ENCODE peak calls at places on chromosomes 4 and X, in four cellular contexts. C is tibial artery, V is fibroblast of lung, I is cardiac fibroblast. E is an unnamed sample.

GRCh38 chr4:185779520-185779919 is 32.5 kb downstream of the SORBS2 start:
- DNase-seq in C (no peak), V (peak; percentile 59), I (peak; percentile 92), E (no peak)

GRCh38 chrX:121093011-121093410 is 45.6 kb downstream of the GLUD2 start:
- DNase-seq in C (no peak), V (no peak), I (no peak), E (no peak)

GRCh38 chr4:151895671-151896070 is 134.9 kb upstream of the GATB start:
- DNase-seq in C (no peak), V (no peak), I (no peak), E (no peak)

GRCh38 chrX:122625239-122625638 is 558.8 kb upstream of the GRIA3 start:
- DNase-seq in C (no peak), V (peak; percentile 66), I (peak; percentile 5), E (no peak)

GRCh38 chrX:95427389-95427788 is 1257.3 kb upstream of the DIAPH2 start:
- DNase-seq in C (peak; percentile 21), V (peak; percentile 20), I (peak; percentile 13), E (no peak)

GRCh38 chrX:110210417-110211139 is 107.3 kb downstream of the AMMECR1 start:
- DNase-seq in C (no peak), V (peak; percentile 85), I (peak; percentile 87), E (peak; percentile 18)

GRCh38 chr4:101346562-101347266 is 612 bp downstream of the PPP3CA start:
- DNase-seq in C (peak; percentile 49), V (peak; percentile 64), I (peak; percentile 74), E (no peak)

GRCh38 chr4:47465008-47465407 is 1.5 kb upstream of the COMMD8 start:
- DNase-seq in C (no peak), V (no peak), I (no peak), E (no peak)

GRCh38 chr4:152585036-152585439 is 49.1 kb upstream of the FBXW7 start:
- DNase-seq in C (no peak), V (no peak), I (no peak), E (no peak)

GRCh38 chr4:138707746-138708145 is 307.8 kb upstream of the NOCT start:
- DNase-seq in C (no peak), V (peak; percentile 15), I (peak; percentile 43), E (no peak)

GRCh38 chrX:52574416-52575275 is 57.8 kb upstream of the XAGE1B start:
- DNase-seq in C (no peak), V (peak; percentile 53), I (peak; percentile 74), E (peak; percentile 15)

GRCh38 chr4:6991249-6991648 is 51.9 kb upstream of the TADA2B start:
- DNase-seq in C (no peak), V (no peak), I (no peak), E (no peak)

GRCh38 chrX:50470103-50471031 is at the start of gene DGKK:
- DNase-seq in C (no peak), V (no peak), I (no peak), E (no peak)

GRCh38 chrX:22922961-22923360 is 76.8 kb upstream of the DDX53 start:
- DNase-seq in C (no peak), V (peak; percentile 69), I (peak; percentile 76), E (peak; percentile 23)

GRCh38 chr4:683982-684571 is 4.9 kb downstream of the SLC49A3 start:
- DNase-seq in C (peak; percentile 58), V (peak; percentile 59), I (peak; percentile 70), E (no peak)

GRCh38 chrX:112071132-112071531 is 11.4 kb downstream of the TRPC5 start:
- DNase-seq in C (no peak), V (no peak), I (no peak), E (no peak)

GRCh38 chr4:163515198-163515597 is 20.7 kb downstream of the TMA16 start:
- DNase-seq in C (no peak), V (no peak), I (no peak), E (no peak)

GRCh38 chrX:68060506-68061205 is 372.6 kb downstream of the OPHN1 start:
- DNase-seq in C (no peak), V (peak; percentile 20), I (peak; percentile 4), E (no peak)

GRCh38 chrX:64842492-64842891 is 133.8 kb downstream of the ZC4H2 start:
- DNase-seq in C (no peak), V (no peak), I (no peak), E (no peak)

GRCh38 chr4:127844605-127845116 is 36.0 kb upstream of the PLK4 start:
- DNase-seq in C (no peak), V (peak; percentile 39), I (no peak), E (no peak)

GRCh38 chr4:149999485-150000074 is 78.7 kb upstream of the DCLK2 start:
- DNase-seq in C (no peak), V (peak; percentile 81), I (peak; percentile 81), E (peak; percentile 65)

GRCh38 chr4:8581094-8581861 is 1.1 kb downstream of the GPR78 start:
- DNase-seq in C (no peak), V (no peak), I (no peak), E (no peak)

GRCh38 chrX:54695816-54696487 is 102.1 kb downstream of the ITIH6 start:
- DNase-seq in C (no peak), V (no peak), I (peak; percentile 1), E (no peak)

GRCh38 chr4:188697217-188697616 is 558.0 kb downstream of the TRIML1 start:
- DNase-seq in C (no peak), V (no peak), I (no peak), E (no peak)

GRCh38 chrX:73821921-73822559 is 259.0 kb downstream of the CHIC1 start:
- DNase-seq in C (no peak), V (no peak), I (no peak), E (no peak)

GRCh38 chrX:794311-794710 is 163.7 kb downstream of the SHOX start:
- DNase-seq in C (no peak), V (no peak), I (no peak), E (no peak)

GRCh38 chr4:48261288-48261687 is 8.3 kb downstream of the TEC start:
- DNase-seq in C (no peak), V (peak; percentile 72), I (no peak), E (no peak)

GRCh38 chr4:145788765-145789164 is 108.8 kb downstream of the C4orf51 start:
- DNase-seq in C (no peak), V (no peak), I (no peak), E (no peak)

GRCh38 chrX:40411350-40412111 is 169.2 kb upstream of the ATP6AP2 start:
- DNase-seq in C (no peak), V (no peak), I (peak; percentile 10), E (no peak)

GRCh38 chr4:54661156-54661555 is 3.4 kb downstream of the KIT start:
- DNase-seq in C (no peak), V (peak; percentile 31), I (peak; percentile 85), E (no peak)

GRCh38 chr4:186936496-186937375 is 213.1 kb upstream of the FAT1 start:
- DNase-seq in C (no peak), V (peak; percentile 85), I (peak; percentile 86), E (peak; percentile 36)

GRCh38 chr4:57098415-57098814 is 11.8 kb downstream of the IGFBP7 start:
- DNase-seq in C (no peak), V (no peak), I (no peak), E (no peak)

GRCh38 chrX:49919617-49920016 is 2.8 kb upstream of the CLCN5 start:
- DNase-seq in C (peak; percentile 39), V (peak; percentile 50), I (peak; percentile 77), E (no peak)

GRCh38 chrX:44544036-44544435 is 1.4 kb upstream of the FUNDC1 start:
- DNase-seq in C (no peak), V (no peak), I (no peak), E (no peak)

GRCh38 chrX:44542567-44543325 is at the start of gene FUNDC1:
- DNase-seq in C (peak; percentile 92), V (peak; percentile 90), I (peak; percentile 94), E (peak; percentile 86)
- TF ChIP-seq CTCF in C (no peak), V (peak; percentile 21), I (peak; percentile 27), E (peak; percentile 40)

DNA sequence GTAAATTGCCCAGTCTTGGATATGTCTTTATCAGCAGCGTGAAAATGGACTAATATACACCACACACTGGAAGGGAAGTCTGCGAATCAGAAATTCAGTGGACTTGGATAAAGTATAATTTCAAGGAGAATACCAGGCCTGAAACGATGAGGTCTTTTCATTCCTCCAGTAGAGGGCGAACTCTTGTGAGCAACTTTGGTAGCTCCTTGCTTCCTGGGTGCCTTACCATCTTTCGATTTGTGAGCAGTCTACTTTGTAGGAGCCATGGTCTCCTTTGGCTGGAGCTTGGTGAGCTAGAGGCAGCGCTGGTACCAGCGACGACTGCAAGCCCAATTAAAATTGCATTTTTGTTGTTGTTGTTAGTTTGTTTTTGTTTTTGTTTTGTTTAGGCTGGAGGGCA is 791.9 kb downstream of the FAT4 start:
- DNase-seq in C (no peak), V (no peak), I (peak; percentile 3), E (no peak)
- TF ChIP-seq CTCF in C (no peak), V (no peak), I (no peak), E (peak; percentile 14)

GRCh38 chrX:128816919-128817318 is 706.4 kb downstream of the SMARCA1 start:
- DNase-seq in C (no peak), V (no peak), I (no peak), E (no peak)
- TF ChIP-seq CTCF in C (no peak), V (no peak), I (no peak), E (peak; percentile 5)

GRCh38 chrX:78119521-78120227 is 15.6 kb downstream of the PGK1 start:
- DNase-seq in C (no peak), V (no peak), I (no peak), E (no peak)
- TF ChIP-seq CTCF in C (no peak), V (no peak), I (peak; percentile 18), E (no peak)